ENCODE peak calls at places on chromosomes 1 and 21, in four cellular contexts. Z is SK-N-SH, B is K562, F is GM12878. Q is an unnamed sample.

GRCh38 chr1:1204998-1205768 is 1.2 kb downstream of the TNFRSF18 start:
- DNase-seq in Z (peak; percentile 49), B (no peak), F (no peak), Q (no peak)

GRCh38 chr1:119631433-119632102 is 16.5 kb downstream of the ZNF697 start:
- DNase-seq in F (no peak), B (peak; percentile 23), Z (peak; percentile 96), Q (peak; percentile 61)

GRCh38 chr1:41320860-41321259 is 40.4 kb upstream of the FOXO6 start:
- DNase-seq in Z (no peak), F (no peak), B (no peak), Q (no peak)

GRCh38 chr1:31568895-31569655 is 7.2 kb upstream of the TINAGL1 start:
- DNase-seq in Z (no peak), B (no peak), F (no peak), Q (no peak)

GRCh38 chr1:101567582-101568189 is 330.9 kb downstream of the S1PR1 start:
- DNase-seq in B (peak; percentile 21), Z (peak; percentile 47), F (no peak), Q (peak; percentile 48)

GRCh38 chr1:174008979-174009378 is 13.2 kb downstream of the RC3H1 start:
- DNase-seq in B (no peak), Z (no peak), F (no peak), Q (no peak)

GRCh38 chr1:95506736-95507404 is 272.9 kb downstream of the RWDD3 start:
- DNase-seq in F (no peak), Z (peak; percentile 4), B (no peak), Q (no peak)

GRCh38 chr1:188022661-188023060 is 1193.9 kb downstream of the PLA2G4A start:
- DNase-seq in Z (no peak), B (no peak), F (no peak), Q (no peak)

GRCh38 chr1:101284021-101284420 is 47.2 kb downstream of the S1PR1 start:
- DNase-seq in Z (no peak), B (no peak), F (no peak), Q (no peak)

GRCh38 chr1:43540653-43541071 is 10.0 kb downstream of the PTPRF start:
- DNase-seq in Z (no peak), F (no peak), B (no peak), Q (no peak)

GRCh38 chr1:203627819-203628184 is 1.2 kb downstream of the ATP2B4 start:
- DNase-seq in F (no peak), B (no peak), Z (no peak), Q (peak; percentile 16)

GRCh38 chr1:116766616-116767469 is 12.6 kb downstream of the CD2 start:
- DNase-seq in Z (peak; percentile 69), F (no peak), B (no peak), Q (no peak)

GRCh38 chr21:25625036-25625435 is 14.0 kb upstream of the JAM2 start:
- DNase-seq in B (no peak), F (no peak), Z (no peak), Q (no peak)

GRCh38 chr1:31244326-31244725 is 4.6 kb upstream of the NKAIN1 start:
- DNase-seq in F (no peak), B (no peak), Z (no peak), Q (no peak)

GRCh38 chr1:234835239-234835638 is 225.3 kb upstream of the IRF2BP2 start:
- DNase-seq in F (no peak), Z (no peak), B (no peak), Q (no peak)

GRCh38 chr1:154371436-154371835 is 33.7 kb upstream of the IL6R start:
- DNase-seq in Z (no peak), B (no peak), F (no peak), Q (no peak)

GRCh38 chr1:241828576-241828975 is 19.4 kb upstream of the EXO1 start:
- DNase-seq in B (no peak), Z (peak; percentile 10), F (no peak), Q (no peak)

GRCh38 chr1:35857830-35858229 is 25.2 kb upstream of the AGO1 start:
- DNase-seq in B (no peak), Z (no peak), F (no peak), Q (no peak)

GRCh38 chr21:45859762-45860357 is 121.7 kb upstream of the COL6A1 start:
- DNase-seq in Z (no peak), B (no peak), F (no peak), Q (no peak)

GRCh38 chr1:208203127-208203847 is 40.9 kb downstream of the PLXNA2 start:
- DNase-seq in B (no peak), F (no peak), Z (no peak), Q (no peak)

GRCh38 chr1:222043444-222044292 is 301.8 kb upstream of the DUSP10 start:
- DNase-seq in B (no peak), Z (peak; percentile 76), F (no peak), Q (no peak)

GRCh38 chr21:42460391-42461184 is 35.4 kb downstream of the RSPH1 start:
- DNase-seq in B (no peak), Z (peak; percentile 51), F (peak; percentile 83), Q (no peak)

DNA sequence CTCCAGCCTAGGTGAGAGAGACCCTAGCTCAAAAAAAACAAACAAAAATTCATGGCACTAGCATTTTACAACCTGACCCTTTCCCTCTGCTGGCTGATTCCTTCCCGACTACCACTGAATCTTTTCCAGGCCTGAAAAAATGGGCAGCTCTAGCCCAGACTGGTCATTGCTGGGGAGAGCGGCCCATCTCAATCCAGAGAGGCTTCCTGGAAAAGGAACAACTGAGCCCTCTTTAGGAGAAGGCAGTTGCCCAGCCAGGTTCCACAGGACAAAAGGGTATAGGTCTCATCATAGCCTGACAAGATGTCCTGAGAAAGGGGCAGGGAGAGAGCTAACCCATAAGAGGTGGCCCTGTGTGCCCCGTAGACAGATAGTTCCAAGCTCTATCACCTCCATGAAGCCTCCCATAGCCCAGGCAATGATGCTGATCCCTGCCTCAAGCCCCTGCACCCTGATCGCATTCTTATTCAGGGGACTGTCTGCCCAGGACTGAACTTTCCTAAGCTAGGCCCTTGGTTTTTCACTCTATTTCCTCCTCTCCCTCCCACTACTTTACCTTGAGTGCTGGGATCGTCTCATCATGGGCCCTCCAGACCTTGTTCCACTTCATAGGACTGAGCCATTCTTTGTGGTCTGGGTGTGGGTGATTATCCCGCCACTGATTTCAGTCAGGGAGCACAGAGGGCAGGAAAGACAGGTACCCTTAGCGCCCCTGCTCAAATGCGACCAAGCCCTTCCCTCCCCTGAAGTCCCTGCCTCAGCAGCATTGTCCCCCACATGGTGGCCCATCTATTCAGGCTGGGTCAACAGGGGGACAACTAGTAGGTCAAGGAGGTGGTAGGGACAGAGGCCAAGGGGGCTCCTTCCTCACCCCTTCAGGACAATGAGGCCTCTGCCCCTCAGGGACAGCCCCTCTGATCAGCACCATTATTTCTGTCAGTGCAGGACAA is 18.2 kb downstream of the RHBG start:
- DNase-seq in Z (no peak), F (no peak), B (no peak), Q (no peak)
- TF ChIP-seq USF1 in Z (no peak), F (no peak), B (no peak), Q (no peak)

DNA sequence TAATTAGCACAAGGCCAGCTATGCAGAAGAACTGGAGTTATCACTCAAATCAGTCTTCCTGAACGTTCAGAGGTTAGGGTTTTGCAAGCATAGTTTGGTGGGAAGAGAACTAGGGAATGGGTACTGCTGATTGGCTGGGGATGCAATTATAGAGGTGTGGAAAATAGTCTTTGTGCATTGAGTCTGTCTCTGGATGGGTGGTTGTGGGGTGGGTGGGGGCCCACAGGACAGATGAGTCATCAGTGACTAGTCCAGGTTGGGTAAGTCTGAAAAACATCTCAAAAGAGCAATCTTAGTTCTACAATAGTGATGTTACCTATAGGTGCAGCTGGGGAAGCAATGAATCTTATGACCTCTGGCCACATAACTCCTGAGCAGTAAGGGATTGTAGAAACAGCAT is 89.7 kb upstream of the HMCN1 start:
- DNase-seq in F (no peak), B (no peak), Z (no peak), Q (no peak)
- TF ChIP-seq USF1 in F (no peak), B (no peak), Z (no peak), Q (no peak)

DNA sequence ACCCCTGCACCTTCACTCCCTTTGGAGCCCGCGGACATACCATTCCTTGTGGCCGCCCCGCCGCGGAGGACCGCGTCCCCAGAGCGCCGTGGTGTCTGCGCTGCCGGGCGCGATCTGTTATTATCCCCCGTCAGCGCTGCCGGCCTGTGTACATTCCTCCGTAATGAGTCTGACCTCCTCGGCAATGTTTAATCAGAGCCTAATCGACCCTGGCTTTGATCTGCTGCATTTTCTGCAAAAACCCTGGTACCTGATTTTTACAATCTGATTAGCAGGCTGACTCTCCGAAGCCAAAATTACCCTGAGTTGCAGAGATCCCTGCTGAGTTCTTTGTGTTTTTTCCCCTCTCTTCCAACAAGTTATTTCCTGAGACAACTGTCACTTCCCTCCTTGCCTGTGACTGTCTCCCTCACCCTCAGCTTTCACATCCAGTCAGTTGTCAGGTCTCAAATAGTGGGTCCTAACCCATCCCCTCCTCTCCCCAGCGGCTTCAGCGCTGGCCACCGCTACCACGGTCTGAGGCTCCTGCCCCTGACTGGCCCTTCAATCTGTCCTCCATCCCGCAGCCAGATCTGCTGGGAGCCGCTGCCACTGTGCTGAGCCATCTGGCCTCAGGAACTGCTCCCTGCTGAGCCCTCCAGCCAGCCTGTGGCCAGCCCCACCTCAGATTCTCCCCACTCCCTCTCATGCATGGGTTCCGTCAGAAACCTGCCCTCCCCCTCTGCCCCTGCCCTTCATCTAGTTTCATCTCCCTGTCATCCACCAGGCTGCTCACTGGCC is 53.5 kb downstream of the GLIS1 start:
- DNase-seq in F (no peak), B (no peak), Z (peak; percentile 85), Q (no peak)
- TF ChIP-seq USF1 in F (no peak), B (no peak), Z (no peak), Q (no peak)

GRCh38 chr1:165858928-165859845 is 31.8 kb downstream of the UCK2 start:
- DNase-seq in F (no peak), B (no peak), Z (no peak), Q (no peak)
- TF ChIP-seq USF1 in F (no peak), B (no peak), Z (no peak), Q (no peak)

DNA sequence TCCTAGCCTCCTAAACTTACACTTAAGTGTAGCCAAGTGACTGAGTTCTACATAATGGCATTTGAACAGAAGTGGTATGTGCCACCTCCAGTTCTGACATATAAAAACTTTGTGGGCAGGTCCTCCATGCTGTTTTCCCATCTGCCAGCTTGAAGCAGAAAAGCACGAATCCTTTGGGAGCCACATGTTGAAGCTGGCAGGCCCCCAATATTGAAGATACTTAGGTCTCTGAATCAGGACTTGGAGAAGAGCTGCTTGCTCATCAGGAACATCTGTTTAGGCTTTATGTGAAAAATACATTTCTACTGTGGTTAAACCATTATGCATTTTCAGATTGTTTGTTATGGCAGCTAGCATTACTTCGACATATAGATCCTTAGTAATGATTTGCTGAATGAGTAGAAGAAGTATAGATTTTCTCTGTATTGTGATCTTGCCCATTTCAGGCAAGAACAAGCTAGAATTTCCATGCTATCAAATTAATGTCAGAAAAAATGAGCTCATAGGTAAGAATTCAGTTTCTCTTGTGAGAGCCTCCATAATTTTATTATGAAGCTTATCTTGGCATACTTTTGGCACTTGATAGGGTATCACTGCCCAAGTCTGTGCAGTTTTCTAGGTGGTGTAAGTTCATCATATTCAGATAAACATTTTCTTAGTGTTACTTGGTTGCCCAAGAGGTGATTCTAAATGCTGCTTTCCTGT is 68.4 kb downstream of the GDAP2 start:
- DNase-seq in B (no peak), Z (no peak), F (no peak), Q (no peak)
- TF ChIP-seq USF1 in B (no peak), Z (no peak), F (no peak), Q (no peak)

DNA sequence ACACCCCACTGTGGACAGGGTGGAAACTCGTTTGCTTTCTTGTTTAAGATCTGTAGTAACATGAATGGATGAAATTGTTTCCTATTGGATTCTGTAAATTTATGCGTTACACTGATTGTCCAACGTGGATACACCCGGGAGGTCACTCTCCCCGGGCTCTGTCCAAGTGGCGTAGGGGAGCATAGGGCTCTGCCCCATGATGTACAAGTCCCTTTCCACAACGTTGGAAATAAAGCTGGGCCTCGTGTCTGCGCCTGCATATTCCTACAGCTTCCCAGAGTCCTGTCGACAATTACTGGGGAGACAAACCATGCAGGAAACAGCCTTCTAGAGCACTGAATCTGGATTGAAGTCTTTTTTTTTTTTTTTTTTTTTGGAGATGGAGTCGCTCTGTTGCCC is 1.4 kb downstream of the RCC1 start:
- DNase-seq in B (no peak), Z (no peak), F (no peak), Q (no peak)
- TF ChIP-seq USF1 in B (no peak), Z (no peak), F (no peak), Q (no peak)